ENCODE peak calls at places on chromosomes 11 and 22, in eight cellular contexts. F, M, O, U, K, X, P and V are unnamed samples.

GRCh38 chr11:101445761-101446160 is 138.0 kb downstream of the TRPC6 start:
- DNase-seq in F (no peak), M (no peak), O (no peak), U (no peak), K (no peak), X (no peak), P (no peak), V (no peak)

GRCh38 chr22:42324991-42325710 is 54.7 kb upstream of the TCF20 start:
- DNase-seq in F (no peak), M (no peak), O (no peak), U (no peak), K (peak), X (peak), P (no peak), V (no peak)

GRCh38 chr11:68160100-68160695 is 39.0 kb upstream of the CHKA start:
- DNase-seq in F (no peak), M (no peak), O (no peak), U (no peak), K (no peak), X (no peak), P (no peak), V (no peak)

GRCh38 chr11:114912826-114913225 is 234.5 kb downstream of the NXPE2 start:
- DNase-seq in F (no peak), M (no peak), O (no peak), U (no peak), K (no peak), X (no peak), P (no peak), V (no peak)

GRCh38 chr11:8705171-8705570 is 22.6 kb downstream of the RPL27A start:
- DNase-seq in F (no peak), M (no peak), O (no peak), U (no peak), K (no peak), X (no peak), P (no peak), V (no peak)

GRCh38 chr11:615453-616319 is at the start of gene IRF7:
- DNase-seq in F (peak), M (peak), O (peak), U (peak), K (peak), X (peak), P (peak), V (peak)

GRCh38 chr11:2769779-2770555 is 70.2 kb upstream of the KCNQ1OT1 start:
- DNase-seq in F (no peak), M (no peak), O (no peak), U (no peak), K (peak), X (no peak), P (no peak), V (no peak)

GRCh38 chr11:134027671-134028070 is 41.2 kb upstream of the JAM3 start:
- DNase-seq in F (no peak), M (no peak), O (no peak), U (no peak), K (no peak), X (no peak), P (no peak), V (no peak)